ENCODE peak calls at places on chromosomes 2 and 18, in five cellular contexts. Y is GM12878, L is K562, T is HepG2, U is H1. V is an unnamed sample.

GRCh38 chr2:173249661-173250641 is 104.7 kb upstream of the CDCA7 start:
- DNase-seq in Y (no peak), L (no peak), T (no peak), U (no peak), V (no peak)

GRCh38 chr18:69000366-69000765 is 202.5 kb downstream of the CCDC102B start:
- DNase-seq in Y (no peak), L (no peak), T (no peak), U (no peak), V (no peak)

GRCh38 chr2:5913729-5914390 is 221.7 kb downstream of the SOX11 start:
- DNase-seq in Y (no peak), L (no peak), T (no peak), U (no peak), V (no peak)

GRCh38 chr18:23069481-23069880 is 65.8 kb upstream of the CABLES1 start:
- DNase-seq in Y (no peak), L (no peak), T (no peak), U (no peak), V (no peak)

GRCh38 chr2:86631846-86632485 is 8.3 kb upstream of the RNF103 start:
- DNase-seq in Y (no peak), L (no peak), T (peak; percentile 55), U (no peak), V (no peak)

GRCh38 chr2:130354135-130354420 is 1.8 kb upstream of the PTPN18 start:
- DNase-seq in Y (no peak), L (no peak), T (no peak), U (no peak), V (no peak)

GRCh38 chr2:227748079-227748478 is 2.4 kb downstream of the SCYGR8 start:
- DNase-seq in Y (no peak), L (peak; percentile 28), T (peak; percentile 63), U (no peak), V (peak; percentile 54)

GRCh38 chr18:9537638-9538037 is 62.3 kb downstream of the RALBP1 start:
- DNase-seq in Y (no peak), L (no peak), T (no peak), U (no peak), V (no peak)

GRCh38 chr18:3747176-3747973 is 297.4 kb downstream of the TGIF1 start:
- DNase-seq in Y (no peak), L (no peak), T (no peak), U (no peak), V (no peak)

GRCh38 chr2:85503168-85503610 is 35.8 kb upstream of the MAT2A start:
- DNase-seq in Y (no peak), L (no peak), T (peak; percentile 47), U (no peak), V (no peak)

GRCh38 chr2:181258761-181259160 is 198.4 kb upstream of the ITGA4 start:
- DNase-seq in Y (no peak), L (no peak), T (peak; percentile 4), U (no peak), V (no peak)
- TF ChIP-seq SRF in Y (no peak), L (no peak), T (no peak), U (no peak), V (no peak)

GRCh38 chr18:48777026-48777736 is 173.6 kb downstream of the SMAD7 start:
- DNase-seq in Y (no peak), L (peak; percentile 76), T (peak; percentile 44), U (peak; percentile 41), V (no peak)
- TF ChIP-seq SRF in Y (no peak), L (no peak), T (no peak), U (no peak), V (no peak)

GRCh38 chr2:75954761-75955160 is 244.0 kb upstream of the GCFC2 start:
- DNase-seq in Y (no peak), L (no peak), T (no peak), U (no peak), V (no peak)

GRCh38 chr2:75959724-75960123 is 249.0 kb upstream of the GCFC2 start:
- DNase-seq in Y (no peak), L (no peak), T (no peak), U (no peak), V (no peak)

GRCh38 chr2:75964646-75965045 is 253.9 kb upstream of the GCFC2 start:
- DNase-seq in Y (no peak), L (no peak), T (no peak), U (no peak), V (no peak)

GRCh38 chr2:75960134-75961009 is 249.7 kb upstream of the GCFC2 start:
- DNase-seq in Y (no peak), L (peak; percentile 20), T (no peak), U (no peak), V (no peak)
- TF ChIP-seq SRF in Y (no peak), L (no peak), T (no peak), U (no peak), V (no peak)

GRCh38 chr2:8003462-8004075 is 678.3 kb upstream of the ID2 start:
- DNase-seq in Y (no peak), L (peak; percentile 17), T (no peak), U (no peak), V (no peak)
- TF ChIP-seq SRF in Y (no peak), L (no peak), T (no peak), U (no peak), V (no peak)

GRCh38 chr2:20189299-20189931 is 35.5 kb downstream of the SDC1 start:
- DNase-seq in Y (no peak), L (no peak), T (no peak), U (no peak), V (no peak)

GRCh38 chr2:20187331-20187730 is 37.6 kb downstream of the SDC1 start:
- DNase-seq in Y (no peak), L (no peak), T (no peak), U (no peak), V (no peak)

GRCh38 chr2:20188201-20188600 is 36.7 kb downstream of the SDC1 start:
- DNase-seq in Y (no peak), L (no peak), T (no peak), U (no peak), V (no peak)

GRCh38 chr2:20190170-20190569 is 34.8 kb downstream of the SDC1 start:
- DNase-seq in Y (no peak), L (no peak), T (no peak), U (no peak), V (no peak)

GRCh38 chr2:20188851-20189250 is 36.1 kb downstream of the SDC1 start:
- DNase-seq in Y (no peak), L (no peak), T (no peak), U (no peak), V (no peak)
- TF ChIP-seq SRF in Y (no peak), L (no peak), T (no peak), U (no peak), V (no peak)

V was measured in HCT116.